ENCODE peak calls at places on chromosomes 3 and 15, in four cellular contexts. J, R, W and N are unnamed samples.

GRCh38 chr3:38574411-38575278 is 74.8 kb downstream of the SCN5A start:
- DNase-seq in J (no peak), R (no peak), W (no peak), N (no peak)

GRCh38 chr15:74842581-74843444 is at the start of gene ULK3:
- DNase-seq in W (peak; percentile 61), J (peak; percentile 86), R (peak; percentile 92), N (peak; percentile 95)

GRCh38 chr3:52352566-52352965 is 36.4 kb downstream of the DNAH1 start:
- DNase-seq in R (no peak), J (no peak), W (no peak), N (no peak)

GRCh38 chr3:124315215-124316033 is 323.5 kb upstream of the ROPN1 start:
- DNase-seq in W (peak; percentile 4), J (peak; percentile 27), R (peak; percentile 75), N (no peak)

GRCh38 chr3:86410587-86410986 is 580.4 kb downstream of the VGLL3 start:
- DNase-seq in J (no peak), R (no peak), W (no peak), N (no peak)

GRCh38 chr15:63203451-63204090 is 14.2 kb downstream of the RAB8B start:
- DNase-seq in J (no peak), R (peak; percentile 50), W (no peak), N (no peak)

GRCh38 chr3:149867563-149867962 is 54.5 kb downstream of the RNF13 start:
- DNase-seq in W (no peak), J (no peak), R (no peak), N (no peak)

GRCh38 chr3:184981071-184981470 is 169.1 kb downstream of the VPS8 start:
- DNase-seq in W (no peak), J (no peak), R (no peak), N (no peak)

GRCh38 chr3:33541918-33542317 is 101.7 kb upstream of the UBP1 start:
- DNase-seq in R (no peak), J (no peak), W (no peak), N (no peak)

GRCh38 chr3:115784739-115785571 is 161.6 kb downstream of the GAP43 start:
- DNase-seq in R (peak; percentile 80), W (peak; percentile 51), J (no peak), N (no peak)

GRCh38 chr3:182682263-182683229 is 110.8 kb upstream of the ATP11B start:
- DNase-seq in W (no peak), J (peak; percentile 36), R (peak; percentile 75), N (peak; percentile 44)

GRCh38 chr15:49196856-49197255 is 26.8 kb downstream of the GALK2 start:
- DNase-seq in J (no peak), R (no peak), W (no peak), N (no peak)

GRCh38 chr3:116701070-116701469 is 8.5 kb upstream of the TUSC7 start:
- DNase-seq in R (no peak), J (no peak), W (no peak), N (no peak)

GRCh38 chr3:113179235-113179829 is 32.0 kb upstream of the BOC start:
- DNase-seq in R (no peak), W (no peak), J (no peak), N (no peak)

GRCh38 chr3:62374375-62374876 is 1.1 kb upstream of the FEZF2 start:
- DNase-seq in J (no peak), R (peak; percentile 10), W (no peak), N (no peak)

GRCh38 chr15:37907136-37907535 is 27.3 kb upstream of the TMCO5A start:
- DNase-seq in W (no peak), R (peak; percentile 73), J (peak; percentile 1), N (no peak)

GRCh38 chr3:178950676-178951075 is 120.9 kb downstream of the ZMAT3 start:
- DNase-seq in J (no peak), R (no peak), W (no peak), N (no peak)

GRCh38 chr3:65658398-65658797 is 380.3 kb downstream of the MAGI1 start:
- DNase-seq in J (no peak), R (no peak), W (no peak), N (no peak)

GRCh38 chr3:194283218-194284006 is 67.7 kb downstream of the CPN2 start:
- DNase-seq in W (peak; percentile 45), J (no peak), R (no peak), N (no peak)

GRCh38 chr3:76044601-76045600 is 259.6 kb upstream of the ZNF717 start:
- DNase-seq in W (peak; percentile 38), J (peak; percentile 28), R (no peak), N (peak; percentile 28)

GRCh38 chr3:14767706-14768105 is 51.1 kb upstream of the FGD5 start:
- DNase-seq in J (no peak), W (no peak), R (no peak), N (no peak)

GRCh38 chr15:71336671-71337070 is 221.4 kb downstream of the THSD4 start:
- DNase-seq in J (no peak), W (no peak), R (no peak), N (no peak)

GRCh38 chr3:13282986-13283876 is 136.9 kb downstream of the NUP210 start:
- DNase-seq in W (no peak), R (peak; percentile 50), J (peak; percentile 33), N (peak; percentile 88)

GRCh38 chr3:71466483-71466882 is 117.0 kb downstream of the FOXP1 start:
- DNase-seq in R (peak; percentile 39), J (no peak), W (no peak), N (no peak)

GRCh38 chr3:152205097-152205593 is 63.6 kb upstream of the MBNL1 start:
- DNase-seq in W (no peak), R (no peak), J (no peak), N (no peak)

GRCh38 chr3:9194509-9195184 is 54.8 kb downstream of the SRGAP3 start:
- DNase-seq in R (peak; percentile 19), J (no peak), W (no peak), N (no peak)

GRCh38 chr3:4394048-4394447 is 73.0 kb downstream of the SUMF1 start:
- DNase-seq in R (peak; percentile 70), W (no peak), J (no peak), N (peak; percentile 61)

GRCh38 chr3:94162700-94163099 is 99.8 kb downstream of the NSUN3 start:
- DNase-seq in R (peak; percentile 36), J (no peak), W (no peak), N (no peak)